ENCODE peak calls at places on chromosomes 2 and 18, in ten cellular contexts. One of them, this sample, is unnamed.

GRCh38 chr2:162828545-162828944 is 10.0 kb downstream of the KCNH7 start:
- DNase-seq in CD4-positive, alpha-beta T cell: no peak
- DNase-seq in fibroblast of pulmonary artery: no peak
- DNase-seq in astrocyte of the hippocampus: peak; percentile 51
- DNase-seq in stimulated activated CD4-positive, alpha-beta T cell treated with anti-CD3 and anti-CD28 coated beads, TNF-alpha, amount 100 ng/mL, for 1 hour: no peak
- DNase-seq in AG08395: no peak
- DNase-seq in thyroid gland: no peak
- DNase-seq in Ammon's horn: no peak
- DNase-seq in neural crest cell: no peak
- DNase-seq in EL: no peak
- DNase-seq in this sample: no peak

GRCh38 chr2:121363632-121364420 is 78.8 kb upstream of the TFCP2L1 start:
- DNase-seq in CD4-positive, alpha-beta T cell: no peak
- DNase-seq in fibroblast of pulmonary artery: peak; percentile 50
- DNase-seq in astrocyte of the hippocampus: peak; percentile 72
- DNase-seq in stimulated activated CD4-positive, alpha-beta T cell treated with anti-CD3 and anti-CD28 coated beads, TNF-alpha, amount 100 ng/mL, for 1 hour: no peak
- DNase-seq in AG08395: peak; percentile 70
- DNase-seq in thyroid gland: no peak
- DNase-seq in Ammon's horn: no peak
- DNase-seq in neural crest cell: no peak
- DNase-seq in EL: peak; percentile 78
- DNase-seq in this sample: no peak

GRCh38 chr18:45920367-45920766 is 46.8 kb downstream of the EPG5 start:
- DNase-seq in CD4-positive, alpha-beta T cell: no peak
- DNase-seq in fibroblast of pulmonary artery: peak; percentile 86
- DNase-seq in astrocyte of the hippocampus: peak; percentile 65
- DNase-seq in stimulated activated CD4-positive, alpha-beta T cell treated with anti-CD3 and anti-CD28 coated beads, TNF-alpha, amount 100 ng/mL, for 1 hour: no peak
- DNase-seq in AG08395: peak; percentile 63
- DNase-seq in thyroid gland: peak; percentile 94
- DNase-seq in Ammon's horn: peak; percentile 72
- DNase-seq in neural crest cell: no peak
- DNase-seq in EL: peak; percentile 92
- DNase-seq in this sample: no peak

GRCh38 chr2:223230352-223230751 is 178.4 kb downstream of the KCNE4 start:
- DNase-seq in CD4-positive, alpha-beta T cell: no peak
- DNase-seq in fibroblast of pulmonary artery: no peak
- DNase-seq in astrocyte of the hippocampus: no peak
- DNase-seq in stimulated activated CD4-positive, alpha-beta T cell treated with anti-CD3 and anti-CD28 coated beads, TNF-alpha, amount 100 ng/mL, for 1 hour: no peak
- DNase-seq in AG08395: no peak
- DNase-seq in thyroid gland: no peak
- DNase-seq in Ammon's horn: no peak
- DNase-seq in neural crest cell: no peak
- DNase-seq in EL: peak; percentile 66
- DNase-seq in this sample: no peak

GRCh38 chr18:35618703-35619102 is 37.2 kb downstream of the GALNT1 start:
- DNase-seq in CD4-positive, alpha-beta T cell: no peak
- DNase-seq in fibroblast of pulmonary artery: no peak
- DNase-seq in astrocyte of the hippocampus: no peak
- DNase-seq in stimulated activated CD4-positive, alpha-beta T cell treated with anti-CD3 and anti-CD28 coated beads, TNF-alpha, amount 100 ng/mL, for 1 hour: no peak
- DNase-seq in AG08395: peak; percentile 36
- DNase-seq in thyroid gland: no peak
- DNase-seq in Ammon's horn: no peak
- DNase-seq in neural crest cell: no peak
- DNase-seq in EL: no peak
- DNase-seq in this sample: no peak

GRCh38 chr2:176089843-176090395 is 2.6 kb upstream of the HOXD13 start:
- DNase-seq in CD4-positive, alpha-beta T cell: no peak
- DNase-seq in fibroblast of pulmonary artery: no peak
- DNase-seq in astrocyte of the hippocampus: no peak
- DNase-seq in stimulated activated CD4-positive, alpha-beta T cell treated with anti-CD3 and anti-CD28 coated beads, TNF-alpha, amount 100 ng/mL, for 1 hour: no peak
- DNase-seq in AG08395: no peak
- DNase-seq in thyroid gland: no peak
- DNase-seq in Ammon's horn: no peak
- DNase-seq in neural crest cell: no peak
- DNase-seq in EL: no peak
- DNase-seq in this sample: no peak

GRCh38 chr2:20390524-20391123 is 40.0 kb upstream of the PUM2 start:
- DNase-seq in CD4-positive, alpha-beta T cell: no peak
- DNase-seq in fibroblast of pulmonary artery: no peak
- DNase-seq in astrocyte of the hippocampus: no peak
- DNase-seq in stimulated activated CD4-positive, alpha-beta T cell treated with anti-CD3 and anti-CD28 coated beads, TNF-alpha, amount 100 ng/mL, for 1 hour: no peak
- DNase-seq in AG08395: no peak
- DNase-seq in thyroid gland: no peak
- DNase-seq in Ammon's horn: no peak
- DNase-seq in neural crest cell: no peak
- DNase-seq in EL: no peak
- DNase-seq in this sample: no peak

GRCh38 chr2:149080964-149081363 is 42.5 kb downstream of the LYPD6B start:
- DNase-seq in CD4-positive, alpha-beta T cell: no peak
- DNase-seq in fibroblast of pulmonary artery: no peak
- DNase-seq in astrocyte of the hippocampus: no peak
- DNase-seq in stimulated activated CD4-positive, alpha-beta T cell treated with anti-CD3 and anti-CD28 coated beads, TNF-alpha, amount 100 ng/mL, for 1 hour: no peak
- DNase-seq in AG08395: no peak
- DNase-seq in thyroid gland: no peak
- DNase-seq in Ammon's horn: no peak
- DNase-seq in neural crest cell: no peak
- DNase-seq in EL: no peak
- DNase-seq in this sample: peak; percentile 45

GRCh38 chr2:36538345-36538744 is 59.6 kb downstream of the FEZ2 start:
- DNase-seq in CD4-positive, alpha-beta T cell: no peak
- DNase-seq in fibroblast of pulmonary artery: peak; percentile 32
- DNase-seq in astrocyte of the hippocampus: peak; percentile 51
- DNase-seq in stimulated activated CD4-positive, alpha-beta T cell treated with anti-CD3 and anti-CD28 coated beads, TNF-alpha, amount 100 ng/mL, for 1 hour: no peak
- DNase-seq in AG08395: no peak
- DNase-seq in thyroid gland: peak; percentile 69
- DNase-seq in Ammon's horn: no peak
- DNase-seq in neural crest cell: no peak
- DNase-seq in EL: no peak
- DNase-seq in this sample: no peak

GRCh38 chr2:237128026-237128703 is 42.5 kb downstream of the COPS8 start:
- DNase-seq in CD4-positive, alpha-beta T cell: no peak
- DNase-seq in fibroblast of pulmonary artery: peak; percentile 98
- DNase-seq in astrocyte of the hippocampus: peak; percentile 99
- DNase-seq in stimulated activated CD4-positive, alpha-beta T cell treated with anti-CD3 and anti-CD28 coated beads, TNF-alpha, amount 100 ng/mL, for 1 hour: no peak
- DNase-seq in AG08395: peak; percentile 97
- DNase-seq in thyroid gland: peak; percentile 92
- DNase-seq in Ammon's horn: peak; percentile 63
- DNase-seq in neural crest cell: no peak
- DNase-seq in EL: peak; percentile 98
- DNase-seq in this sample: peak; percentile 47

GRCh38 chr2:30272761-30273573 is 41.6 kb downstream of the LBH start:
- DNase-seq in CD4-positive, alpha-beta T cell: no peak
- DNase-seq in fibroblast of pulmonary artery: peak; percentile 63
- DNase-seq in astrocyte of the hippocampus: peak; percentile 89
- DNase-seq in stimulated activated CD4-positive, alpha-beta T cell treated with anti-CD3 and anti-CD28 coated beads, TNF-alpha, amount 100 ng/mL, for 1 hour: no peak
- DNase-seq in AG08395: peak; percentile 84
- DNase-seq in thyroid gland: no peak
- DNase-seq in Ammon's horn: no peak
- DNase-seq in neural crest cell: no peak
- DNase-seq in EL: peak; percentile 49
- DNase-seq in this sample: no peak

GRCh38 chr2:39228413-39229209 is 15.2 kb downstream of the CDKL4 start:
- DNase-seq in CD4-positive, alpha-beta T cell: no peak
- DNase-seq in fibroblast of pulmonary artery: peak; percentile 13
- DNase-seq in astrocyte of the hippocampus: peak; percentile 9
- DNase-seq in stimulated activated CD4-positive, alpha-beta T cell treated with anti-CD3 and anti-CD28 coated beads, TNF-alpha, amount 100 ng/mL, for 1 hour: no peak
- DNase-seq in AG08395: no peak
- DNase-seq in thyroid gland: no peak
- DNase-seq in Ammon's horn: no peak
- DNase-seq in neural crest cell: no peak
- DNase-seq in EL: no peak
- DNase-seq in this sample: peak; percentile 25

GRCh38 chr2:219277703-219278654 is 1.2 kb upstream of the DNAJB2 start:
- DNase-seq in CD4-positive, alpha-beta T cell: peak; percentile 71
- DNase-seq in fibroblast of pulmonary artery: peak; percentile 82
- DNase-seq in astrocyte of the hippocampus: peak; percentile 90
- DNase-seq in stimulated activated CD4-positive, alpha-beta T cell treated with anti-CD3 and anti-CD28 coated beads, TNF-alpha, amount 100 ng/mL, for 1 hour: peak; percentile 58
- DNase-seq in AG08395: peak; percentile 74
- DNase-seq in thyroid gland: peak; percentile 81
- DNase-seq in Ammon's horn: peak; percentile 87
- DNase-seq in neural crest cell: peak; percentile 81
- DNase-seq in EL: peak; percentile 78
- DNase-seq in this sample: peak; percentile 83

GRCh38 chr2:238190445-238190844 is 13.1 kb downstream of the ILKAP start:
- DNase-seq in CD4-positive, alpha-beta T cell: no peak
- DNase-seq in fibroblast of pulmonary artery: no peak
- DNase-seq in astrocyte of the hippocampus: no peak
- DNase-seq in stimulated activated CD4-positive, alpha-beta T cell treated with anti-CD3 and anti-CD28 coated beads, TNF-alpha, amount 100 ng/mL, for 1 hour: no peak
- DNase-seq in AG08395: no peak
- DNase-seq in thyroid gland: no peak
- DNase-seq in Ammon's horn: no peak
- DNase-seq in neural crest cell: no peak
- DNase-seq in EL: no peak
- DNase-seq in this sample: no peak

GRCh38 chr2:73212448-73213176 is 1.4 kb upstream of the SMYD5 start:
- DNase-seq in CD4-positive, alpha-beta T cell: peak; percentile 65
- DNase-seq in fibroblast of pulmonary artery: peak; percentile 89
- DNase-seq in astrocyte of the hippocampus: peak; percentile 92
- DNase-seq in stimulated activated CD4-positive, alpha-beta T cell treated with anti-CD3 and anti-CD28 coated beads, TNF-alpha, amount 100 ng/mL, for 1 hour: peak; percentile 41
- DNase-seq in AG08395: peak; percentile 88
- DNase-seq in thyroid gland: peak; percentile 68
- DNase-seq in Ammon's horn: peak; percentile 79
- DNase-seq in neural crest cell: peak; percentile 73
- DNase-seq in EL: peak; percentile 73
- DNase-seq in this sample: peak; percentile 85

GRCh38 chr2:198376677-198377076 is 572.3 kb downstream of the PLCL1 start:
- DNase-seq in CD4-positive, alpha-beta T cell: no peak
- DNase-seq in fibroblast of pulmonary artery: peak; percentile 3
- DNase-seq in astrocyte of the hippocampus: no peak
- DNase-seq in stimulated activated CD4-positive, alpha-beta T cell treated with anti-CD3 and anti-CD28 coated beads, TNF-alpha, amount 100 ng/mL, for 1 hour: no peak
- DNase-seq in AG08395: no peak
- DNase-seq in thyroid gland: no peak
- DNase-seq in Ammon's horn: no peak
- DNase-seq in neural crest cell: no peak
- DNase-seq in EL: peak; percentile 8
- DNase-seq in this sample: no peak

GRCh38 chr2:237160271-237160934 is 74.7 kb downstream of the COPS8 start:
- DNase-seq in CD4-positive, alpha-beta T cell: no peak
- DNase-seq in fibroblast of pulmonary artery: no peak
- DNase-seq in astrocyte of the hippocampus: no peak
- DNase-seq in stimulated activated CD4-positive, alpha-beta T cell treated with anti-CD3 and anti-CD28 coated beads, TNF-alpha, amount 100 ng/mL, for 1 hour: no peak
- DNase-seq in AG08395: no peak
- DNase-seq in thyroid gland: no peak
- DNase-seq in Ammon's horn: no peak
- DNase-seq in neural crest cell: no peak
- DNase-seq in EL: no peak
- DNase-seq in this sample: no peak

GRCh38 chr2:72827999-72828646 is 2.3 kb upstream of the EXOC6B start:
- DNase-seq in CD4-positive, alpha-beta T cell: no peak
- DNase-seq in fibroblast of pulmonary artery: peak; percentile 65
- DNase-seq in astrocyte of the hippocampus: peak; percentile 57
- DNase-seq in stimulated activated CD4-positive, alpha-beta T cell treated with anti-CD3 and anti-CD28 coated beads, TNF-alpha, amount 100 ng/mL, for 1 hour: no peak
- DNase-seq in AG08395: peak; percentile 19
- DNase-seq in thyroid gland: no peak
- DNase-seq in Ammon's horn: no peak
- DNase-seq in neural crest cell: no peak
- DNase-seq in EL: peak; percentile 82
- DNase-seq in this sample: no peak

GRCh38 chr2:98458667-98459380 is 14.2 kb downstream of the INPP4A start:
- DNase-seq in CD4-positive, alpha-beta T cell: no peak
- DNase-seq in fibroblast of pulmonary artery: no peak
- DNase-seq in astrocyte of the hippocampus: no peak
- DNase-seq in stimulated activated CD4-positive, alpha-beta T cell treated with anti-CD3 and anti-CD28 coated beads, TNF-alpha, amount 100 ng/mL, for 1 hour: no peak
- DNase-seq in AG08395: no peak
- DNase-seq in thyroid gland: no peak
- DNase-seq in Ammon's horn: no peak
- DNase-seq in neural crest cell: no peak
- DNase-seq in EL: no peak
- DNase-seq in this sample: no peak

GRCh38 chr2:181046833-181047232 is 66.4 kb downstream of the UBE2E3 start:
- DNase-seq in CD4-positive, alpha-beta T cell: no peak
- DNase-seq in fibroblast of pulmonary artery: no peak
- DNase-seq in astrocyte of the hippocampus: no peak
- DNase-seq in stimulated activated CD4-positive, alpha-beta T cell treated with anti-CD3 and anti-CD28 coated beads, TNF-alpha, amount 100 ng/mL, for 1 hour: no peak
- DNase-seq in AG08395: no peak
- DNase-seq in thyroid gland: no peak
- DNase-seq in Ammon's horn: no peak
- DNase-seq in neural crest cell: no peak
- DNase-seq in EL: no peak
- DNase-seq in this sample: no peak

GRCh38 chr2:149719695-149720094 is 132.1 kb upstream of the MMADHC start:
- DNase-seq in CD4-positive, alpha-beta T cell: no peak
- DNase-seq in fibroblast of pulmonary artery: no peak
- DNase-seq in astrocyte of the hippocampus: no peak
- DNase-seq in stimulated activated CD4-positive, alpha-beta T cell treated with anti-CD3 and anti-CD28 coated beads, TNF-alpha, amount 100 ng/mL, for 1 hour: no peak
- DNase-seq in AG08395: no peak
- DNase-seq in thyroid gland: no peak
- DNase-seq in Ammon's horn: no peak
- DNase-seq in neural crest cell: no peak
- DNase-seq in EL: no peak
- DNase-seq in this sample: no peak

GRCh38 chr2:111924617-111925107 is 26.3 kb downstream of the MERTK start:
- DNase-seq in CD4-positive, alpha-beta T cell: no peak
- DNase-seq in fibroblast of pulmonary artery: no peak
- DNase-seq in astrocyte of the hippocampus: no peak
- DNase-seq in stimulated activated CD4-positive, alpha-beta T cell treated with anti-CD3 and anti-CD28 coated beads, TNF-alpha, amount 100 ng/mL, for 1 hour: no peak
- DNase-seq in AG08395: no peak
- DNase-seq in thyroid gland: no peak
- DNase-seq in Ammon's horn: no peak
- DNase-seq in neural crest cell: no peak
- DNase-seq in EL: no peak
- DNase-seq in this sample: no peak

GRCh38 chr18:41004320-41004719 is 950.7 kb upstream of the PIK3C3 start:
- DNase-seq in CD4-positive, alpha-beta T cell: no peak
- DNase-seq in fibroblast of pulmonary artery: no peak
- DNase-seq in astrocyte of the hippocampus: no peak
- DNase-seq in stimulated activated CD4-positive, alpha-beta T cell treated with anti-CD3 and anti-CD28 coated beads, TNF-alpha, amount 100 ng/mL, for 1 hour: no peak
- DNase-seq in AG08395: no peak
- DNase-seq in thyroid gland: no peak
- DNase-seq in Ammon's horn: no peak
- DNase-seq in neural crest cell: no peak
- DNase-seq in EL: no peak
- DNase-seq in this sample: no peak

GRCh38 chr2:96903809-96904208 is 33.9 kb upstream of the SEMA4C start:
- DNase-seq in CD4-positive, alpha-beta T cell: no peak
- DNase-seq in fibroblast of pulmonary artery: no peak
- DNase-seq in astrocyte of the hippocampus: no peak
- DNase-seq in stimulated activated CD4-positive, alpha-beta T cell treated with anti-CD3 and anti-CD28 coated beads, TNF-alpha, amount 100 ng/mL, for 1 hour: no peak
- DNase-seq in AG08395: no peak
- DNase-seq in thyroid gland: no peak
- DNase-seq in Ammon's horn: no peak
- DNase-seq in neural crest cell: no peak
- DNase-seq in EL: no peak
- DNase-seq in this sample: no peak

GRCh38 chr18:73790582-73790981 is 357.1 kb downstream of the FBXO15 start:
- DNase-seq in CD4-positive, alpha-beta T cell: no peak
- DNase-seq in fibroblast of pulmonary artery: no peak
- DNase-seq in astrocyte of the hippocampus: no peak
- DNase-seq in stimulated activated CD4-positive, alpha-beta T cell treated with anti-CD3 and anti-CD28 coated beads, TNF-alpha, amount 100 ng/mL, for 1 hour: no peak
- DNase-seq in AG08395: no peak
- DNase-seq in thyroid gland: no peak
- DNase-seq in Ammon's horn: no peak
- DNase-seq in neural crest cell: no peak
- DNase-seq in EL: no peak
- DNase-seq in this sample: no peak

GRCh38 chr2:18762667-18763066 is 173.3 kb upstream of the NT5C1B start:
- DNase-seq in CD4-positive, alpha-beta T cell: no peak
- DNase-seq in fibroblast of pulmonary artery: peak; percentile 19
- DNase-seq in astrocyte of the hippocampus: peak; percentile 41
- DNase-seq in stimulated activated CD4-positive, alpha-beta T cell treated with anti-CD3 and anti-CD28 coated beads, TNF-alpha, amount 100 ng/mL, for 1 hour: no peak
- DNase-seq in AG08395: no peak
- DNase-seq in thyroid gland: no peak
- DNase-seq in Ammon's horn: no peak
- DNase-seq in neural crest cell: no peak
- DNase-seq in EL: no peak
- DNase-seq in this sample: no peak

GRCh38 chr2:29753676-29754444 is 167.5 kb downstream of the ALK start:
- DNase-seq in CD4-positive, alpha-beta T cell: no peak
- DNase-seq in fibroblast of pulmonary artery: peak; percentile 8
- DNase-seq in astrocyte of the hippocampus: peak; percentile 84
- DNase-seq in stimulated activated CD4-positive, alpha-beta T cell treated with anti-CD3 and anti-CD28 coated beads, TNF-alpha, amount 100 ng/mL, for 1 hour: no peak
- DNase-seq in AG08395: peak; percentile 29
- DNase-seq in thyroid gland: no peak
- DNase-seq in Ammon's horn: no peak
- DNase-seq in neural crest cell: no peak
- DNase-seq in EL: peak; percentile 29
- DNase-seq in this sample: no peak

GRCh38 chr2:169136885-169137534 is 67.6 kb downstream of the DHRS9 start:
- DNase-seq in CD4-positive, alpha-beta T cell: no peak
- DNase-seq in fibroblast of pulmonary artery: peak; percentile 58
- DNase-seq in astrocyte of the hippocampus: peak; percentile 66
- DNase-seq in stimulated activated CD4-positive, alpha-beta T cell treated with anti-CD3 and anti-CD28 coated beads, TNF-alpha, amount 100 ng/mL, for 1 hour: no peak
- DNase-seq in AG08395: no peak
- DNase-seq in thyroid gland: no peak
- DNase-seq in Ammon's horn: no peak
- DNase-seq in neural crest cell: no peak
- DNase-seq in EL: no peak
- DNase-seq in this sample: no peak